ENCODE peak calls at places on chromosomes 13 and 19, in five cellular contexts. S is stimulated activated CD4-positive, alpha-beta T cell treated with anti-CD3 and anti-CD28 coated beads, Interleukin-4, amount 100 ng/mL, for 4 hours; Z is NT2/D1; K is stimulated activated CD8-positive, alpha-beta memory T cell treated with anti-CD3 and anti-CD28 coated beads, Interleukin-15, amount 100 ng/mL, for 24 hours; C is adipocyte. U is an unnamed sample.

GRCh38 chr19:2235396-2236284 is 489 bp downstream of the PLEKHJ1 start:
- DNase-seq in C (peak), Z (no peak), K (no peak), S (no peak), U (no peak)

GRCh38 chr13:114101325-114101821 is 31.1 kb downstream of the RASA3 start:
- DNase-seq in C (no peak), Z (no peak), K (no peak), S (no peak), U (no peak)

GRCh38 chr19:49889687-49890348 is 6.9 kb downstream of the IL4I1 start:
- DNase-seq in Z (no peak), S (peak), K (peak), C (peak), U (peak)

GRCh38 chr13:74251778-74252519 is 117.7 kb upstream of the KLF12 start:
- DNase-seq in C (no peak), Z (no peak), K (no peak), S (no peak), U (peak)

GRCh38 chr13:109844396-109844795 is 58.0 kb upstream of the IRS2 start:
- DNase-seq in S (no peak), Z (no peak), K (no peak), C (peak), U (peak)

GRCh38 chr19:42553292-42554045 is 25.2 kb upstream of the CEACAM1 start:
- DNase-seq in Z (no peak), K (no peak), S (no peak), C (peak), U (peak)

GRCh38 chr13:98409281-98409680 is 167.6 kb downstream of the STK24 start:
- DNase-seq in K (no peak), C (no peak), S (no peak), Z (no peak), U (no peak)

GRCh38 chr13:28012383-28012782 is 23.9 kb upstream of the URAD start:
- DNase-seq in K (no peak), S (no peak), Z (no peak), C (no peak), U (no peak)

GRCh38 chr19:34959021-34959420 is 5.0 kb downstream of the ZNF792 start:
- DNase-seq in C (no peak), Z (no peak), K (no peak), S (no peak), U (no peak)

GRCh38 chr13:99159331-99160061 is 41.2 kb upstream of the UBAC2 start:
- DNase-seq in S (no peak), C (no peak), Z (no peak), K (no peak), U (no peak)

GRCh38 chr19:38736036-38736412 is 8.2 kb downstream of the CAPN12 start:
- DNase-seq in Z (no peak), K (no peak), S (peak), C (peak), U (peak)

GRCh38 chr19:7492142-7493055 is 3.6 kb upstream of the PEX11G start:
- DNase-seq in Z (no peak), K (no peak), S (peak), C (peak), U (peak)

GRCh38 chr19:51440846-51441409 is 17.3 kb downstream of the SIGLEC8 start:
- DNase-seq in K (no peak), C (no peak), Z (no peak), S (peak), U (no peak)

GRCh38 chr13:46348976-46349375 is 38.1 kb downstream of the RUBCNL start:
- DNase-seq in C (no peak), S (no peak), Z (no peak), K (no peak), U (peak)

GRCh38 chr19:10565028-10565566 is 713 bp downstream of the KRI1 start:
- DNase-seq in C (peak), K (no peak), S (peak), Z (no peak), U (no peak)

GRCh38 chr13:21435710-21436151 is 23.4 kb downstream of the ZDHHC20 start:
- DNase-seq in S (peak), Z (no peak), K (no peak), C (peak), U (peak)

GRCh38 chr19:11382898-11383705 is 1.0 kb downstream of the EPOR start:
- DNase-seq in S (no peak), Z (no peak), K (no peak), C (peak), U (peak)

GRCh38 chr19:27774827-27775226 is 1438.1 kb downstream of the UQCRFS1 start:
- DNase-seq in K (no peak), Z (no peak), S (no peak), C (no peak), U (no peak)

GRCh38 chr13:27022571-27023311 is 148.9 kb downstream of the USP12 start:
- DNase-seq in Z (no peak), S (no peak), C (peak), K (no peak), U (peak)

U was measured in foreskin fibroblast.